ENCODE peak calls at places on chromosomes 6 and 20, in eight cellular contexts. I, F, A, X, N, H, G and B are unnamed samples.

GRCh38 chr6:143755301-143755744 is 77.6 kb downstream of the PHACTR2 start:
- DNase-seq in G (no peak), F (peak), X (no peak), N (no peak), A (no peak), H (no peak), I (no peak), B (no peak)

GRCh38 chr6:17630511-17631073 is 30.5 kb downstream of the FAM8A1 start:
- DNase-seq in N (no peak), I (no peak), F (no peak), A (no peak), H (no peak), X (no peak), G (no peak), B (no peak)

GRCh38 chr20:22472386-22472785 is 112.0 kb downstream of the FOXA2 start:
- DNase-seq in I (no peak), X (peak), N (no peak), F (no peak), G (no peak), H (no peak), A (no peak), B (no peak)

GRCh38 chr6:17820055-17820454 is 113.3 kb upstream of the NUP153 start:
- DNase-seq in N (no peak), I (peak), G (no peak), X (peak), A (no peak), F (no peak), H (no peak), B (no peak)

GRCh38 chr6:37033255-37033654 is 27.8 kb downstream of the FGD2 start:
- DNase-seq in I (no peak), X (no peak), G (peak), F (no peak), A (no peak), N (peak), H (no peak), B (no peak)

GRCh38 chr6:16637635-16638034 is 123.6 kb downstream of the ATXN1 start:
- DNase-seq in F (no peak), N (no peak), I (no peak), X (no peak), G (no peak), A (no peak), H (no peak), B (no peak)

GRCh38 chr6:130872250-130873095 is 45.3 kb downstream of the SMLR1 start:
- DNase-seq in A (peak), X (peak), G (peak), I (peak), H (peak), N (peak), F (peak), B (peak)

GRCh38 chr6:109799664-109800063 is 108.6 kb downstream of the FIG4 start:
- DNase-seq in H (no peak), G (no peak), A (no peak), I (no peak), X (no peak), N (no peak), F (peak), B (no peak)

GRCh38 chr6:106444777-106445507 is 84.4 kb downstream of the CRYBG1 start:
- DNase-seq in I (peak), X (no peak), N (peak), H (no peak), A (peak), G (peak), F (peak), B (peak)

GRCh38 chr6:153957409-153957808 is 81.6 kb upstream of the OPRM1 start:
- DNase-seq in I (no peak), H (no peak), A (peak), N (no peak), X (no peak), F (no peak), G (no peak), B (no peak)

GRCh38 chr6:14849224-14849623 is 396.6 kb upstream of the JARID2 start:
- DNase-seq in I (no peak), F (no peak), A (no peak), G (no peak), N (no peak), X (no peak), H (no peak), B (no peak)

GRCh38 chr6:1415416-1416063 is 26.2 kb downstream of the FOXF2 start:
- DNase-seq in F (no peak), N (no peak), H (no peak), X (no peak), A (no peak), G (no peak), I (no peak), B (no peak)

GRCh38 chr6:31622678-31623077 is 2.2 kb downstream of the PRRC2A start:
- DNase-seq in F (no peak), A (no peak), G (no peak), I (no peak), N (no peak), H (no peak), X (no peak), B (no peak)

GRCh38 chr6:158801655-158802294 is 17.4 kb downstream of the EZR start:
- DNase-seq in I (no peak), F (no peak), N (no peak), H (no peak), X (peak), G (no peak), A (no peak), B (no peak)

GRCh38 chr20:32804817-32805216 is 14.9 kb upstream of the MAPRE1 start:
- DNase-seq in F (no peak), A (no peak), G (no peak), H (no peak), I (no peak), X (no peak), N (no peak), B (no peak)

GRCh38 chr6:158926429-158926828 is 73.6 kb downstream of the RSPH3 start:
- DNase-seq in H (no peak), F (peak), N (no peak), X (no peak), I (no peak), A (no peak), G (no peak), B (no peak)

GRCh38 chr6:11727995-11728961 is 50.3 kb downstream of the ADTRP start:
- DNase-seq in A (no peak), G (no peak), N (peak), I (no peak), H (no peak), F (no peak), X (no peak), B (no peak)

GRCh38 chr6:131694832-131695426 is 6.3 kb downstream of the OR2A4 start:
- DNase-seq in N (peak), G (peak), F (peak), I (peak), X (peak), A (peak), H (peak), B (peak)

GRCh38 chr20:51526105-51526470 is 16.4 kb downstream of the NFATC2 start:
- DNase-seq in A (no peak), F (no peak), X (no peak), H (no peak), G (no peak), I (no peak), N (no peak), B (no peak)

GRCh38 chr6:126792340-126792739 is 326.1 kb upstream of the RSPO3 start:
- DNase-seq in X (no peak), F (no peak), I (no peak), A (no peak), N (no peak), G (no peak), H (no peak), B (no peak)

GRCh38 chr6:92762414-92763374 is 656.7 kb downstream of the EPHA7 start:
- DNase-seq in G (no peak), X (no peak), I (no peak), H (no peak), F (no peak), A (no peak), N (no peak), B (no peak)

GRCh38 chr20:13142143-13142542 is 78.9 kb upstream of the ISM1 start:
- DNase-seq in X (no peak), A (no peak), H (no peak), I (no peak), F (no peak), G (no peak), N (no peak), B (no peak)

GRCh38 chr20:41275181-41275793 is 42.2 kb downstream of the ZHX3 start:
- DNase-seq in A (no peak), G (no peak), X (no peak), H (no peak), N (no peak), I (no peak), F (peak), B (no peak)

GRCh38 chr6:156068870-156069269 is 613.2 kb upstream of the NOX3 start:
- DNase-seq in G (no peak), H (no peak), I (no peak), F (no peak), X (no peak), N (no peak), A (peak), B (no peak)

GRCh38 chr6:3727593-3728108 is 23.9 kb downstream of the PXDC1 start:
- DNase-seq in A (no peak), F (no peak), G (no peak), X (peak), N (no peak), H (no peak), I (no peak), B (no peak)

GRCh38 chr6:90183587-90184333 is 112.9 kb downstream of the BACH2 start:
- DNase-seq in N (no peak), F (no peak), H (no peak), X (no peak), G (no peak), I (peak), A (no peak), B (no peak)

GRCh38 chr6:105077592-105078463 is 102.0 kb downstream of the POPDC3 start:
- DNase-seq in X (no peak), F (peak), I (peak), H (no peak), N (no peak), G (peak), A (no peak), B (no peak)

GRCh38 chr20:63802469-63803240 is 28.4 kb downstream of the ZBTB46 start:
- DNase-seq in I (no peak), F (no peak), N (no peak), H (no peak), G (no peak), A (no peak), X (no peak), B (no peak)

GRCh38 chr20:47956261-47956995 is 171.1 kb upstream of the SULF2 start:
- DNase-seq in X (no peak), H (no peak), A (no peak), I (no peak), N (no peak), F (no peak), G (no peak), B (no peak)

GRCh38 chr6:75204222-75204958 is 1.5 kb downstream of the COL12A1 start:
- DNase-seq in N (peak), X (peak), H (peak), I (peak), F (peak), A (peak), G (peak), B (peak)

GRCh38 chr6:25717856-25718740 is 36.4 kb upstream of the SLC17A4 start:
- DNase-seq in I (peak), H (no peak), A (peak), G (peak), N (no peak), X (no peak), F (peak), B (no peak)

GRCh38 chr20:14688045-14688444 is 350.6 kb upstream of the FLRT3 start:
- DNase-seq in X (no peak), G (no peak), A (no peak), I (no peak), F (no peak), H (no peak), N (no peak), B (no peak)

GRCh38 chr6:43949451-43950110 is 177.7 kb downstream of the MRPL14 start:
- DNase-seq in N (no peak), F (no peak), A (no peak), G (no peak), I (no peak), H (no peak), X (no peak), B (no peak)

GRCh38 chr6:75386050-75386770 is 101.6 kb upstream of the TMEM30A start:
- DNase-seq in H (no peak), I (no peak), X (no peak), G (no peak), N (no peak), A (no peak), F (peak), B (no peak)

GRCh38 chr6:167649486-167649885 is 177.2 kb upstream of the AFDN start:
- DNase-seq in F (no peak), H (no peak), G (no peak), A (no peak), X (no peak), I (no peak), N (no peak), B (no peak)

GRCh38 chr6:7219310-7219709 is 93.7 kb downstream of the SSR1 start:
- DNase-seq in A (no peak), N (peak), G (no peak), I (no peak), X (peak), H (no peak), F (no peak), B (no peak)

GRCh38 chr20:62142252-62143117 is 709 bp downstream of the PSMA7 start:
- DNase-seq in F (no peak), X (peak), G (no peak), A (peak), H (no peak), N (no peak), I (peak), B (no peak)

GRCh38 chr20:62146019-62146755 is 2.6 kb downstream of the SS18L1 start:
- DNase-seq in G (no peak), X (no peak), I (no peak), F (no peak), H (no peak), N (no peak), A (no peak), B (no peak)

GRCh38 chr20:62143118-62143975 is at the start of the genes PSMA7 and SS18L1:
- DNase-seq in I (peak), H (peak), N (peak), X (peak), G (peak), A (peak), F (peak), B (peak)

GRCh38 chr20:62145688-62146018 is 2.1 kb downstream of the SS18L1 start:
- DNase-seq in N (no peak), H (no peak), X (no peak), G (no peak), A (no peak), F (no peak), I (no peak), B (no peak)

DNA sequence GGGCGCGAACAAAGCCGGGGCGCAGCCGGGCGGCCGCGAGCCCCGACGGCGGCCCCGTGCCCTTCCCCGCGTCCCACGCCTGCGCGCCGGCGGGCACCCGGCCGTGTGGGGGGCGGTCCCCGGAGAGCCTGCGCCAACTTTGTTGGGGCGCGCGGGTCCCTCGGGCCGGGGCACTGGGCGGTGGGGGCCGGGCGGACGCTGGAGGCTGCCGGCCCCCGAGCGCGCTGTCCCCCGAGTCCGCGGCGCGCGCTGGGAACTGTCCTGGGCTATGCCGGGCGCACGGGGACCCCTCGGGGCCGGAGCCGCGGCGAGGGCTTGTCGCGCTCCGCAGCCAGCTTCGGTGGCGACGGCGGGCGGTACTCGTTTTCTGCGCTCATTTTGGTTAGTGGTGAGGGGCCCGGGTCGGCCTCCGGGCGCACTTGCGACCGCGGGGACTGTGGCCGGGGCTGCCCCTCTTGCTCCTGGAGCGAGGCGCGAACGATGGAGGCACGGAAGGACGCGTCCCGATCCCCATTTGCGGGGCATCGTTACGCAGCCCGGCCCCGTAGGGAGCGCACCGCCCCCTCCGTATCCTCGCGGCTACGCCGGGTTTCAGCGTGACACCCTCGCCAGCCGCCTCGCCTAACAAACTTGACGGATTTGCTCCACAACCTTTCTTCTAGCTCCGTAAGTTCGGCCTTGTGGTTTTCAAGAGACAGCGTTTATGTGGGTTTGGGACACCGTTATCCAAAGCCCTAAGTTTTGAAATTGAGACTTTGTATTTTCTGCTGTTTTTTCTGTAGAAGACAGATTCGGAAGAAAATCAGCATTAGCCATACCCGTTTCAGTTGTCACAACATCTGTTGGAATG is 632 bp downstream of the SS18L1 start:
- DNase-seq in H (no peak), I (peak), F (peak), G (peak), N (peak), X (peak), A (peak), B (peak)
- TF ChIP-seq CTCF in H (no peak), I (peak), F (no peak), G (no peak), N (no peak), X (peak), A (no peak), B (no peak)

GRCh38 chr20:61856626-61857413 is 208.9 kb downstream of the TAF4 start:
- DNase-seq in H (no peak), G (no peak), X (no peak), N (no peak), I (no peak), F (no peak), A (no peak), B (no peak)

GRCh38 chr20:61857884-61858283 is 207.8 kb downstream of the TAF4 start:
- DNase-seq in A (no peak), I (no peak), G (no peak), H (no peak), X (no peak), F (no peak), N (no peak), B (no peak)

GRCh38 chr20:61860588-61860987 is 205.1 kb downstream of the TAF4 start:
- DNase-seq in F (no peak), X (no peak), A (no peak), I (no peak), N (no peak), G (no peak), H (no peak), B (no peak)

GRCh38 chr20:61859712-61860111 is 206.0 kb downstream of the TAF4 start:
- DNase-seq in A (no peak), N (no peak), I (no peak), F (no peak), G (no peak), X (no peak), H (no peak), B (no peak)

DNA sequence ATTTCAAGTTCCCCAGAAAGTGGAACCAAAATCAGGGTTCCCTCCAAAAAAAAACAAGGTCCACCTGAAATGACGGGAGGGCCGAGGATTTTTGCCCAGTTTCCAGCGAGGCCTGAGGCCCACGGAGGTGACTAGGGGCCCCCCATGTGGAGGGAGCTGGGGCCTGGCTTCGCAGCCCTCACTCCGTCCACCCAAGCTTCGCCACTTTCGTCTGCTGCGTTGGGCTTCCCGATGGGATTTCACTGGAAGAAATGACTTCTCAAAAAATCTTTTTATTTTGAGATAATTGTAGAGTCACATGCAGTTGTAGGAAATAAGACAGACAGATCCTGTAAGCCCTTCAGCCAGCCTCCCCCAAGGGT is 208.3 kb downstream of the TAF4 start:
- DNase-seq in G (no peak), I (no peak), N (no peak), X (no peak), F (no peak), H (no peak), A (no peak), B (no peak)
- TF ChIP-seq CTCF in G (no peak), I (no peak), N (no peak), X (no peak), F (no peak), H (no peak), A (no peak), B (no peak)

DNA sequence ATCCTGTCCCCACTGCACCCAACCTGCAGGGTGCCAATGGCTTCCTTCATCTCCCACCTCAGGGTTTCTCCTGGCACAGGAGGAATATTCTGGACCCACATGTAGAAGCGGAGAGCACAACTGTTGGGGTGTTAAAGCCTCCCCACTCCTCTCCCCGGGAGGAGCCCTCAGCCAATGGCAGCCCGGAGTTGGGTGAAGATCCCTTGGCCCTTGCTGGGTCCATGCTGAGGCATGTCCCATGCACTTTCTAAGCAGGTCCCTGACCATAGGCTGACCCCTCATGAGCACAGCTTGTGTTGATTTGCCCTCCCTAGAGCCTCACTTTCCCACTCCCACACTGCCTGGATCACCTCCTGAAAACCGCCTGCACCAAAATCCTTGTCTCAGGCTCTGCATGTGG is 97.2 kb upstream of the PMEPA1 start:
- DNase-seq in H (no peak), A (no peak), F (no peak), G (no peak), N (no peak), X (no peak), I (no peak), B (no peak)
- TF ChIP-seq CTCF in H (no peak), A (no peak), F (no peak), G (no peak), N (no peak), X (no peak), I (no peak), B (no peak)

DNA sequence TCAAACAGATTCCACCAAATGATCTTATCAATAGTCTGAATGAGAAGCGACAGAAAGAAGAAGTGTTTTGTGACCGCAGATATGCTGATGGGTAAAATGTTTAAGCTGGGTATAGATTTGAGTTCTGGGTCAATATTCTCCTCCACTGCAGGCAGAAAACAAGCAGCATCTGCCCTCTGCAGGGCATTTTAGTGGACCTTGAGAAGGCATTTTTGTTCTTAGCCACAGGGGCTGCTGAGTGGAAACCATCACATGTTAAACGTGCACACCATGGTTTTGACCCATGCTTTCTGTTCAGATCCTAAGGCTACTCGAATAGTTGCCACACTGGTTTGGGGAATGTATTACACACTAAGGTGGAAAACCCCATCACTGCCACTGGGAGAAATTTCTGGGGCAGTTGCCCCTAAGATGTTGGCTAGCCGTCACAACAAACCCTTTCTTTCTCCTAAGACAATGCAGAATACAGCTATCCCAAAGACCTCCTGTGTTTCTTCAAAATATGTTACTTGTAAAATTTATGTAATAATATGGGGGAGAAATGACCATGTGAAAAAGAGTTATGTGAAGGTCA is 5.5 kb downstream of the POU3F2 start:
- DNase-seq in G (no peak), F (peak), H (no peak), A (no peak), N (no peak), I (peak), X (peak), B (no peak)
- TF ChIP-seq CTCF in G (peak), F (peak), H (peak), A (no peak), N (no peak), I (peak), X (peak), B (peak)